ENCODE peak calls at places on chromosome 21, in nine cellular contexts. O is spleen, L is uterus, V is right lobe of liver, N is thoracic aorta, Q is neuronal stem cell, H is bronchial epithelial cell, C is brain microvascular endothelial cell, K is GM23338. Z is an unnamed sample. For H3K36me3, the result is how much of the 10 kb centered on the place peaks cover.

GRCh38 chr21:39669485-39669884 is 56.7 kb downstream of the B3GALT5 start:
- DNase-seq in O (peak), L (no peak), V (no peak), N (no peak), Q (no peak), H (no peak), C (no peak), K (no peak), Z (no peak)

GRCh38 chr21:16454371-16454770 is 724.6 kb downstream of the USP25 start:
- DNase-seq in O (no peak), L (no peak), V (no peak), N (no peak), Q (no peak), H (no peak), C (no peak), K (peak), Z (no peak)

GRCh38 chr21:16579538-16579937 is 849.8 kb downstream of the USP25 start:
- DNase-seq in O (no peak), L (no peak), V (no peak), N (no peak), Q (no peak), H (no peak), C (no peak), K (no peak), Z (no peak)

GRCh38 chr21:28136687-28137086 is 856.0 kb downstream of the LTN1 start:
- DNase-seq in O (no peak), L (no peak), V (no peak), N (no peak), Q (no peak), H (no peak), C (no peak), K (no peak), Z (no peak)

GRCh38 chr21:37435120-37435519 is 68.5 kb downstream of the DYRK1A start:
- DNase-seq in O (no peak), L (peak), V (no peak), N (no peak), Q (peak), H (peak), C (peak), K (peak), Z (peak)

GRCh38 chr21:28770867-28771661 is 221.6 kb downstream of the LTN1 start:
- DNase-seq in O (no peak), L (no peak), V (no peak), N (no peak), Q (no peak), H (no peak), C (no peak), K (no peak), Z (no peak)

GRCh38 chr21:18369115-18369514 is 34.5 kb downstream of the TMPRSS15 start:
- DNase-seq in O (no peak), L (no peak), V (no peak), N (no peak), Q (peak), H (no peak), C (no peak), K (peak), Z (no peak)

GRCh38 chr21:38323721-38324591 is 67.2 kb downstream of the KCNJ15 start:
- DNase-seq in O (no peak), L (no peak), V (no peak), N (no peak), Q (no peak), H (peak), C (peak), K (peak), Z (no peak)

GRCh38 chr21:36980280-36981048 is 14.0 kb upstream of the HLCS start:
- DNase-seq in O (peak), L (peak), V (peak), N (no peak), Q (no peak), H (no peak), C (no peak), K (peak), Z (no peak)

GRCh38 chr21:37072239-37072987 is 458 bp downstream of the PIGP start:
- DNase-seq in O (no peak), L (no peak), V (peak), N (peak), Q (no peak), H (peak), C (peak), K (peak), Z (no peak)

GRCh38 chr21:29506947-29507346 is 208.2 kb downstream of the BACH1 start:
- DNase-seq in O (no peak), L (no peak), V (no peak), N (no peak), Q (no peak), H (no peak), C (peak), K (no peak), Z (no peak)

GRCh38 chr21:25361765-25362164 is 245.5 kb downstream of the MRPL39 start:
- DNase-seq in O (peak), L (no peak), V (no peak), N (no peak), Q (no peak), H (no peak), C (no peak), K (no peak), Z (no peak)

GRCh38 chr21:44522753-44523204 is 17.2 kb downstream of the KRTAP10-1 start:
- DNase-seq in O (peak), L (no peak), V (no peak), N (no peak), Q (no peak), H (no peak), C (no peak), K (no peak), Z (peak)
- H3K4me3 ChIP-seq in O (no peak), L (no peak), V (no peak), N (no peak), Q (no peak), H (no peak), C (no peak), K (no peak), Z (no peak)

DNA sequence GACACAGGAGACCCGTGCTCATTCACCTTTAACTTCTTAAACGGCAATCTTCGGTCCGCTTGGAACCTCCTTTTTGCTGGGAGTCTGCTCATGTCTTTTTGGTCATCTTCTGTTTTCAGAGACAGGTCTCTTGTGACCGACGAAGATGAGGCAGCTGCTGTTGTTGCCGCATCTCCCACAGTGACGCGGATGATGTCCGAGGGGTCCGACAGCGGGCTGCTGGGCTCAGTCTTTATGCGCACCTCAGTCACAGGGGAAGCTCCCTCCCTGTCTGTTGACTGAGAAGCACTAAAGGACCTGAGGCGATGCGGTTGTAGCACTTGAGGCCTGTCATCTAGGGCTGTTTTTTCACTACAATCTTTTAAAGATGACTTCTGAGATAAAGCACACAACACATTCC is 17.6 kb downstream of the ZBTB21 start:
- DNase-seq in O (no peak), L (no peak), V (no peak), N (no peak), Q (no peak), H (no peak), C (no peak), K (no peak), Z (no peak)
- H3K36me3 ChIP-seq in O (half or more), L (under half), V (under half), N (under half), Q (under half), H (under half), C (under half), K (under half), Z (half or more)

GRCh38 chr21:40681164-40681859 is 165.6 kb downstream of the DSCAM start:
- DNase-seq in O (no peak), L (no peak), V (no peak), N (no peak), Q (no peak), H (no peak), C (no peak), K (no peak), Z (no peak)
- H3K4me3 ChIP-seq in O (no peak), L (no peak), V (no peak), N (no peak), Q (no peak), H (no peak), C (no peak), K (no peak), Z (no peak)

DNA sequence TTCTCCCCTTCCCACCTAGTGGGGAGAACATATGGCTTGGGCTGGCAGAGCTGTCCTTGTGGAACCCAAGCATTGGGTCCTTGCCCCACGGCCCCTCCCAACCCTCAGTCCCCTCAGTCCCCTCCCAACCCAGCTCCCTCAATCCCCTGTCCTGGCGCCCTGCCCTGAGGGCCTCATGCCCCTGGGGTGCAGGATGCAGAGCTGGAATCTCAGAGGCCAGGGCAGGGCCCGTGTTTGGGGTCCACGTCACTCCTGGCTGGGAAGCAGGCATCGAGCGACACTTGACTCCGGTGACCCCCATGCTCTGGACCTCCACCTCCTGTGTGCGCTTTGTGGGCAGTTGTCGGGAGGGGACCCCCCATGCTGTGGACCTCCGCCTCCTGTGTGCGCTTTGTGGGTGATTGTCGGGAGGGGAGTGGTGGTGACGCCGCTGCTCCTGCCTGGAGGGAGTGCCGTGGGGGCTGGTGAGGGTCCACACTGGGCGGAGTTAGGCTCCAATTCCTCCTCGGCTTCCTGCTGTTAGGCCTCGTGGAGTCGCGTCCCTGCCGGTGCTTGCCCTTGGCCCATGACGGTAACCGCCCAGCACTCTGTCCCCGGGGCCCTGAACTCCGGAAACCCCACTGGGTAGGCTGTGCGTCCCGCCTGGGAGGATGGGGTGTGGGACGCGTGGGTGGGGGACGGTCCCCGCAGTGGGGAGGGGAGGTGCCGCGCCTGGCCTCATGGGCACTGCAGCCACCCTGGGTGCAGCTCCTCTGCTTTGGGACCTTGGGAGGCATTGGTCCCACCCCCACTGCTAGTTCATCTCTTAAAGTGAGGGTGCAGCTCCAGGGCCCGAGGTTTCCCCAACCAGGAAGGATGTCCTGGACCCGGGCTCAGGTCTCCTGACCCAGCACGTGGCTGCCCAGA is 31.2 kb downstream of the SLX9 start:
- DNase-seq in O (no peak), L (no peak), V (no peak), N (no peak), Q (no peak), H (no peak), C (no peak), K (no peak), Z (no peak)
- H3K36me3 ChIP-seq in O (half or more), L (under half), V (under half), N (under half), Q (under half), H (under half), C (under half), K (under half), Z (under half)

DNA sequence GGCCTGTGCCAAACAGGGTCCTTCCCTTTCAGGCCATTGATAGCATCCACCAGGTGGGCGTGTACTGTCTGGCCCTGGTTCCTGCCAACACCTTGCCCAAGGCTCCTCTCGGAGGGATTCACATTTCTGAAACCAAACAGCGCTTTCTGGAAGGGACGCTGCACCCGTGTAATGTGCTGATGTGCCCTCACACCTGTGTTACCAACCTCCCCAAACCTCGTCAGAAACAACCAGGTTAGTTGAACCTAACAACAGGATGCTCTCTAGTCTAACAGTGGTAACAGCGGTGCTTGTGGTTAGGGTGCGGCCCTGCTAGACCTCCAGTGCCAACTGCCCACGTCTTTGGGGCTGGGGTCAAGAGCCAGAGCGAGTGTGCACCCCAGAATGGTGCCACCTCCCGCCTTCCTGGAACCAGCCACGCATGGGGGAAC is 54.4 kb downstream of the S100B start:
- DNase-seq in O (no peak), L (no peak), V (no peak), N (no peak), Q (no peak), H (no peak), C (no peak), K (no peak), Z (no peak)
- H3K4me3 ChIP-seq in O (no peak), L (no peak), V (no peak), N (no peak), Q (no peak), H (no peak), C (no peak), K (no peak), Z (no peak)

DNA sequence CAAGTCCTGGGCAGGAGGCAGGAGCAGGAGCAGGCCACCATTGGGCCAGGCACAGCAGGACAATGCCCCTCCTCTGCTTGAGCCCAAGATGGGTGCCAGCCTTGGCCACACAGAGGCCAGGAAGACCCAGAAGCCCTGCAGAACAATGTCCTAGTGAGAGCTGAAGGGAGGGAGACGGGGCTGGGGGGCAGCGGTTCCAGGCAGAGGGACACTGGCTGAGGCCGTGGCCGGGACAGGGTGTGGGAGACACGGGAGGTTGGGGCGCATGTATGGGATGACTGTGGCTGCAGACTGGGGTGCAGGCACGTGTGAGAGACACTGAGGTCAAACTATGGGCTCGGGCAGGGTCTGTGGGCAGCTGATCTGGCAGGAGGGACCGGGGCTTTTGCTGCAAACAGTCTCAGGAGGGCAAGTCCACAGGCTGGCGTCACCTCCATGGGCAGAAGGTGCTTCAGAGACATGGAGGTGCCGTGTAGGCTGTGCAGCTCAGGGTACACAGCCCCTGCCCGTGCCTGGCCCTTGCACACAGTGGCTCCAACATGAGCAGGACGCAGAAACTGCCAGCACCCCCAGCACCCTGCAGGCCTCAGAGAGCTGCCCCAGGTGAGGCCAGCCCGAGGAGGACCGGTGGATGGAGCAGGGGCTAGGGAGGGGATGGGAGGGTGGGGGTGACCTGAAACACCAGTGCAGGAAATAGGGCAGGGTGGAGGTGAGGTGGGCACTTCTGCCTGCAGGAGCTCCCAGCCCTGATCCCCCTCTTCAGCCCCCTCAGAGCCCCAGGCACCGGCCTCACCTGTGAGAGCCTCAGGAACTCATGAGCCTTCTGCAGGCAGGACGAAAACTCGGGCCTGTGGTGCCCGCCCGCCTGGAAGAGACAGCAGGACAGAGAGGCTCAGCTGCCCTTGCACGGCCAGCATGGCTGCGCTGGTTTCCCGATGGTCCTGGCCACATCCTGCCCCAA is 19.5 kb downstream of the LSS start:
- DNase-seq in O (peak), L (no peak), V (no peak), N (no peak), Q (no peak), H (no peak), C (no peak), K (no peak), Z (peak)
- H3K36me3 ChIP-seq in O (half or more), L (under half), V (half or more), N (half or more), Q (half or more), H (under half), C (half or more), K (under half), Z (half or more)

DNA sequence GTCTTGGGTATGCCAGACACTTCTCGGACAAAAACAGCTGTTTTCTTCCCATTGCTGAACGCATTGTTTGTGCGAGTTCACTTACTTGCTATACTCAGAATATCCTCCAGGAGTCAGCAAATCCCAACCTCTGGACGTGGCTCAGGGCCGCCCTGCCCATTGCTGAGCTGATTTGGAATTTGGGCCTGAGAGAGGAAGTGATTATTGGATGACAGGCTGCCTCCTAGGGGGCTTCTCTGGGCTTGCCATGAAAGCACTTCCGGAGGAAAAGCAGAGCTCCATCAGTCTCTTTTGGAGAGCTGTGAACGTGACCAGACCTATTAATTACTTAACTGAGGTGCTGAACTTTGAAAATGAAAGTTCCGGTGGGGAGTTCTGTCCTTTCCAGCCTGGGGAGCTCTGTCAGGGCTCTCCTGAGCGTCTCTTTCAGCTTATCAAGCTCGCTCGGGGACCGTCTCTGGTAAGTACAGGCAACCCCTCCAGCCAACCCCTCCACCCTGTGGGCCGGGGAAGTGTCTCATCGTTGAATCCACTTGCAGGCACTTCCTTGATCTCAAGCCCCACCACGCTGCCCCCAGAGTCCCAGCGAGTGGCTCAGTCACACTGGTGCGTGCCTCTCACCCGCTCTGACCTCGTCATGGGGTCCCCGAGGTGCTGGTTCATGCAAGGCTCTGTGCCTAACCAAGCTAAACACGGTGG is 76.9 kb downstream of the CLIC6 start:
- DNase-seq in O (peak), L (peak), V (peak), N (peak), Q (peak), H (peak), C (peak), K (peak), Z (peak)
- H3K4me3 ChIP-seq in O (peak), L (no peak), V (peak), N (peak), Q (no peak), H (no peak), C (peak), K (no peak), Z (no peak)

GRCh38 chr21:46540087-46540710 is 64.7 kb downstream of the S100B start:
- DNase-seq in O (no peak), L (no peak), V (no peak), N (no peak), Q (no peak), H (no peak), C (no peak), K (no peak), Z (no peak)

GRCh38 chr21:46538851-46539666 is 65.8 kb downstream of the S100B start:
- DNase-seq in O (no peak), L (no peak), V (no peak), N (no peak), Q (no peak), H (no peak), C (no peak), K (no peak), Z (no peak)

GRCh38 chr21:46542588-46543092 is 62.2 kb downstream of the S100B start:
- DNase-seq in O (no peak), L (no peak), V (no peak), N (no peak), Q (no peak), H (no peak), C (no peak), K (no peak), Z (no peak)

GRCh38 chr21:46537026-46537425 is 67.9 kb downstream of the S100B start:
- DNase-seq in O (no peak), L (no peak), V (no peak), N (no peak), Q (no peak), H (no peak), C (no peak), K (no peak), Z (no peak)

DNA sequence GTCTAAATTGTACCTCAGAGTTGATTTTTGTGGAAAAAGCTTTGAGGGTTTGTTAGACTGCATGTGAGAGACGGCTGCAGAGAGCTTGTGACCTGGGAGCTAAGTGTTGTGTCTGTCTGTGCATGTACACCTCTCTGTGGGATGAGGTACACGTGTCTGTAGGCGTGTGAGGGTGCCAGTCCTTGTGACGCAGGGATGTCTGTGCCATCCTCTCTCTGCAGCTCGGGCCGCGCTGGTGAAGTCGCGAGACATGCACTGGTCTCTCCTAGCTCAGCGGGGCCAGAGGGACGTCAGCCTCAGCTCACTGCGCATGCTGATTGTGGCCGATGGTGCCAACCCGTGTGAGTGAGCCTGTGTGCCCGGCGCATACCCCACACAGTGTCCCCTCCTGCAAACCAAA is 66.6 kb downstream of the S100B start:
- DNase-seq in O (no peak), L (no peak), V (no peak), N (no peak), Q (no peak), H (no peak), C (no peak), K (no peak), Z (no peak)
- H3K36me3 ChIP-seq in O (half or more), L (under half), V (half or more), N (half or more), Q (under half), H (under half), C (half or more), K (under half), Z (half or more)

GRCh38 chr21:43916691-43917514 is 51.9 kb downstream of the AGPAT3 start:
- DNase-seq in O (peak), L (no peak), V (peak), N (no peak), Q (no peak), H (no peak), C (no peak), K (no peak), Z (no peak)
- H3K4me3 ChIP-seq in O (peak), L (peak), V (no peak), N (peak), Q (peak), H (no peak), C (no peak), K (no peak), Z (no peak)

Z was measured in tibial artery.